ENCODE peak calls at places on chromosomes 1 and 21, in five cellular contexts. One of them, this sample, is unnamed.

GRCh38 chr21:30408782-30409494 is 13.1 kb downstream of the KRTAP13-1 start:
- DNase-seq in CD8-positive, alpha-beta T cell: no peak
- DNase-seq in psoas muscle: no peak
- DNase-seq in H9: peak; percentile 98
- DNase-seq in foreskin fibroblast: peak; percentile 52
- DNase-seq in this sample: no peak

GRCh38 chr1:51519048-51519856 is at the start of gene EPS15:
- DNase-seq in CD8-positive, alpha-beta T cell: peak; percentile 70
- DNase-seq in psoas muscle: peak; percentile 94
- DNase-seq in H9: peak; percentile 90
- DNase-seq in foreskin fibroblast: peak; percentile 93
- DNase-seq in this sample: peak; percentile 84

GRCh38 chr21:15063081-15063820 is 1.5 kb downstream of the NRIP1 start:
- DNase-seq in CD8-positive, alpha-beta T cell: no peak
- DNase-seq in psoas muscle: no peak
- DNase-seq in H9: no peak
- DNase-seq in foreskin fibroblast: peak; percentile 22
- DNase-seq in this sample: no peak

GRCh38 chr1:240312872-240313271 is 221.2 kb downstream of the FMN2 start:
- DNase-seq in CD8-positive, alpha-beta T cell: no peak
- DNase-seq in psoas muscle: no peak
- DNase-seq in H9: no peak
- DNase-seq in foreskin fibroblast: peak; percentile 94
- DNase-seq in this sample: no peak

GRCh38 chr1:215720121-215720520 is 153.0 kb downstream of the KCTD3 start:
- DNase-seq in CD8-positive, alpha-beta T cell: no peak
- DNase-seq in psoas muscle: no peak
- DNase-seq in H9: no peak
- DNase-seq in foreskin fibroblast: no peak
- DNase-seq in this sample: no peak

GRCh38 chr1:65069186-65069585 is 78.8 kb upstream of the AK4 start:
- DNase-seq in CD8-positive, alpha-beta T cell: no peak
- DNase-seq in psoas muscle: no peak
- DNase-seq in H9: no peak
- DNase-seq in foreskin fibroblast: no peak
- DNase-seq in this sample: no peak

GRCh38 chr1:245952383-245952989 is 554.6 kb downstream of the SMYD3 start:
- DNase-seq in CD8-positive, alpha-beta T cell: no peak
- DNase-seq in psoas muscle: no peak
- DNase-seq in H9: no peak
- DNase-seq in foreskin fibroblast: no peak
- DNase-seq in this sample: no peak

GRCh38 chr1:3064296-3064850 is 4.6 kb upstream of the PRDM16 start:
- DNase-seq in CD8-positive, alpha-beta T cell: no peak
- DNase-seq in psoas muscle: no peak
- DNase-seq in H9: no peak
- DNase-seq in foreskin fibroblast: no peak
- DNase-seq in this sample: peak; percentile 1

GRCh38 chr1:15056515-15057285 is 96.8 kb upstream of the TMEM51 start:
- DNase-seq in CD8-positive, alpha-beta T cell: no peak
- DNase-seq in psoas muscle: no peak
- DNase-seq in H9: no peak
- DNase-seq in foreskin fibroblast: peak; percentile 82
- DNase-seq in this sample: no peak

GRCh38 chr1:229310833-229311232 is 32.0 kb downstream of the CCSAP start:
- DNase-seq in CD8-positive, alpha-beta T cell: no peak
- DNase-seq in psoas muscle: no peak
- DNase-seq in H9: no peak
- DNase-seq in foreskin fibroblast: no peak
- DNase-seq in this sample: no peak

GRCh38 chr1:160374701-160375443 is 8.0 kb downstream of the NHLH1 start:
- DNase-seq in CD8-positive, alpha-beta T cell: no peak
- DNase-seq in psoas muscle: no peak
- DNase-seq in H9: peak; percentile 63
- DNase-seq in foreskin fibroblast: no peak
- DNase-seq in this sample: no peak

GRCh38 chr1:234154320-234155251 is 218.7 kb upstream of the COA6 start:
- DNase-seq in CD8-positive, alpha-beta T cell: no peak
- DNase-seq in psoas muscle: no peak
- DNase-seq in H9: peak; percentile 51
- DNase-seq in foreskin fibroblast: peak; percentile 56
- DNase-seq in this sample: no peak

GRCh38 chr1:33361553-33362262 is 40.8 kb upstream of the A3GALT2 start:
- DNase-seq in CD8-positive, alpha-beta T cell: no peak
- DNase-seq in psoas muscle: peak; percentile 67
- DNase-seq in H9: no peak
- DNase-seq in foreskin fibroblast: no peak
- DNase-seq in this sample: no peak

GRCh38 chr1:77047978-77048614 is 171.1 kb downstream of the PIGK start:
- DNase-seq in CD8-positive, alpha-beta T cell: no peak
- DNase-seq in psoas muscle: no peak
- DNase-seq in H9: no peak
- DNase-seq in foreskin fibroblast: no peak
- DNase-seq in this sample: no peak

GRCh38 chr21:34553199-34553952 is 41.4 kb upstream of the KCNE1 start:
- DNase-seq in CD8-positive, alpha-beta T cell: no peak
- DNase-seq in psoas muscle: no peak
- DNase-seq in H9: no peak
- DNase-seq in foreskin fibroblast: peak; percentile 85
- DNase-seq in this sample: no peak

GRCh38 chr1:179812501-179813292 is 64.9 kb downstream of the TOR1AIP2 start:
- DNase-seq in CD8-positive, alpha-beta T cell: no peak
- DNase-seq in psoas muscle: no peak
- DNase-seq in H9: no peak
- DNase-seq in foreskin fibroblast: no peak
- DNase-seq in this sample: no peak

GRCh38 chr1:30700528-30701265 is 22.7 kb downstream of the MATN1 start:
- DNase-seq in CD8-positive, alpha-beta T cell: no peak
- DNase-seq in psoas muscle: peak; percentile 81
- DNase-seq in H9: no peak
- DNase-seq in foreskin fibroblast: peak; percentile 93
- DNase-seq in this sample: no peak

GRCh38 chr1:28246427-28246832 is 10.5 kb downstream of the ATP5IF1 start:
- DNase-seq in CD8-positive, alpha-beta T cell: no peak
- DNase-seq in psoas muscle: no peak
- DNase-seq in H9: no peak
- DNase-seq in foreskin fibroblast: peak; percentile 32
- DNase-seq in this sample: no peak

GRCh38 chr1:63757334-63757733 is 16.5 kb upstream of the ROR1 start:
- DNase-seq in CD8-positive, alpha-beta T cell: no peak
- DNase-seq in psoas muscle: no peak
- DNase-seq in H9: no peak
- DNase-seq in foreskin fibroblast: no peak
- DNase-seq in this sample: no peak

GRCh38 chr1:218616681-218617080 is 271.5 kb downstream of the TGFB2 start:
- DNase-seq in CD8-positive, alpha-beta T cell: no peak
- DNase-seq in psoas muscle: no peak
- DNase-seq in H9: no peak
- DNase-seq in foreskin fibroblast: peak; percentile 46
- DNase-seq in this sample: no peak

GRCh38 chr1:53074313-53075154 is 12.5 kb downstream of the PODN start:
- DNase-seq in CD8-positive, alpha-beta T cell: no peak
- DNase-seq in psoas muscle: peak; percentile 27
- DNase-seq in H9: peak; percentile 12
- DNase-seq in foreskin fibroblast: no peak
- DNase-seq in this sample: peak; percentile 3

GRCh38 chr1:56525463-56526155 is 53.8 kb downstream of the PLPP3 start:
- DNase-seq in CD8-positive, alpha-beta T cell: no peak
- DNase-seq in psoas muscle: no peak
- DNase-seq in H9: no peak
- DNase-seq in foreskin fibroblast: peak; percentile 66
- DNase-seq in this sample: peak; percentile 27

GRCh38 chr1:217190359-217190758 is 440.5 kb downstream of the GPATCH2 start:
- DNase-seq in CD8-positive, alpha-beta T cell: no peak
- DNase-seq in psoas muscle: no peak
- DNase-seq in H9: no peak
- DNase-seq in foreskin fibroblast: no peak
- DNase-seq in this sample: no peak

GRCh38 chr1:185317886-185318310 is 855 bp upstream of the IVNS1ABP start:
- DNase-seq in CD8-positive, alpha-beta T cell: peak; percentile 42
- DNase-seq in psoas muscle: peak; percentile 54
- DNase-seq in H9: peak; percentile 45
- DNase-seq in foreskin fibroblast: peak; percentile 41
- DNase-seq in this sample: no peak

GRCh38 chr1:23732363-23733224 is 10.7 kb upstream of the ELOA start:
- DNase-seq in CD8-positive, alpha-beta T cell: no peak
- DNase-seq in psoas muscle: no peak
- DNase-seq in H9: no peak
- DNase-seq in foreskin fibroblast: peak; percentile 66
- DNase-seq in this sample: no peak

GRCh38 chr1:12480031-12480430 is 138.0 kb downstream of the DHRS3 start:
- DNase-seq in CD8-positive, alpha-beta T cell: no peak
- DNase-seq in psoas muscle: no peak
- DNase-seq in H9: no peak
- DNase-seq in foreskin fibroblast: no peak
- DNase-seq in this sample: no peak

GRCh38 chr1:211828584-211829342 is 1.8 kb downstream of the LPGAT1 start:
- DNase-seq in CD8-positive, alpha-beta T cell: no peak
- DNase-seq in psoas muscle: no peak
- DNase-seq in H9: no peak
- DNase-seq in foreskin fibroblast: no peak
- DNase-seq in this sample: no peak

GRCh38 chr1:236845830-236846229 is 50.7 kb downstream of the MTR start:
- DNase-seq in CD8-positive, alpha-beta T cell: no peak
- DNase-seq in psoas muscle: no peak
- DNase-seq in H9: no peak
- DNase-seq in foreskin fibroblast: no peak
- DNase-seq in this sample: no peak

GRCh38 chr1:66365628-66366027 is 168.3 kb upstream of the SGIP1 start:
- DNase-seq in CD8-positive, alpha-beta T cell: no peak
- DNase-seq in psoas muscle: no peak
- DNase-seq in H9: no peak
- DNase-seq in foreskin fibroblast: peak; percentile 71
- DNase-seq in this sample: no peak

GRCh38 chr1:40096646-40096976 is 441 bp downstream of the PPT1 start:
- DNase-seq in CD8-positive, alpha-beta T cell: no peak
- DNase-seq in psoas muscle: no peak
- DNase-seq in H9: no peak
- DNase-seq in foreskin fibroblast: no peak
- DNase-seq in this sample: no peak

GRCh38 chr1:76158126-76158525 is 83.6 kb downstream of the ST6GALNAC3 start:
- DNase-seq in CD8-positive, alpha-beta T cell: no peak
- DNase-seq in psoas muscle: no peak
- DNase-seq in H9: no peak
- DNase-seq in foreskin fibroblast: no peak
- DNase-seq in this sample: no peak

GRCh38 chr1:174871886-174872285 is 127.9 kb upstream of the CACYBP start:
- DNase-seq in CD8-positive, alpha-beta T cell: no peak
- DNase-seq in psoas muscle: no peak
- DNase-seq in H9: no peak
- DNase-seq in foreskin fibroblast: no peak
- DNase-seq in this sample: no peak

DNA sequence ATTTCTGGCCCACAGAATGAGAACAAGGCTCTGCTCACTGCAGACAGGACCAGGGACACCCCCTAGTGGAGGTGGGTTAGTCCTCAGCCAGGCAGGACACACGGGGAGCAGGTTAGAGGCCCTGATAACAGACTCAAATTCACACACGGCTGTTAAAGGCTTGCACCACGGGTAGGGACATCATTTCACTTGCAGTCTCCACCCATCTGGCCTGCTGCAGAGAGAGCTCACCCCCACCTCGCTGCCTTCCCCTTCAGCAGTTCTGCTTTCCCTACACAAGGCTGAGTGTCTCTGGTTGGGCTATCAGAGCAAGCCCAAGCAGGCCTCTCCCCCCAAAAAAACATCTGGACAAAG is 20.6 kb downstream of the MEF2D start:
- DNase-seq in CD8-positive, alpha-beta T cell: no peak
- DNase-seq in psoas muscle: no peak
- DNase-seq in H9: no peak
- DNase-seq in foreskin fibroblast: no peak
- DNase-seq in this sample: no peak
- TF ChIP-seq CTCF in CD8-positive, alpha-beta T cell: no peak
- TF ChIP-seq CTCF in psoas muscle: no peak
- TF ChIP-seq CTCF in H9: peak; percentile 40
- TF ChIP-seq CTCF in foreskin fibroblast: peak; percentile 17
- TF ChIP-seq CTCF in this sample: no peak

DNA sequence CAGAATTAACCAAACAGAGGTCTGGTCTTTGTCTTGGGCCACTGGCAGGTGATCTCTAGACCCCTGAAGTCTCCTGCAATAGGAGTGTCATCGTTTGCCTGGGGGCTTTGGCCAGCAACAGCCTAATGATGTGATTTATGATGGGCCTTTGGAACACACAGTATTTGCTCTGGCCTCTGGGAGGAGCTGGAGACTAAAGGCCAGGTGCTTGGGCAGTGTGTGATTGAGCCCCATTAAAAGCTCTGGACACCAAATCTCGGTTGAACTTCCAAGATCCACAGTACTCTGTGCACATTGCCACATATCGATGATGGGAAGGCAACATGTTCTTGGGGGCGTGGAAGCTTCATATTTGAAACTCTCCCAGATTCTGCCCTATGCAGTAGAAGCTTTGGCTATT is 32.0 kb upstream of the TLR5 start:
- DNase-seq in CD8-positive, alpha-beta T cell: no peak
- DNase-seq in psoas muscle: no peak
- DNase-seq in H9: no peak
- DNase-seq in foreskin fibroblast: peak; percentile 3
- DNase-seq in this sample: no peak
- TF ChIP-seq CTCF in CD8-positive, alpha-beta T cell: no peak
- TF ChIP-seq CTCF in psoas muscle: peak; percentile 17
- TF ChIP-seq CTCF in H9: peak; percentile 59
- TF ChIP-seq CTCF in foreskin fibroblast: no peak
- TF ChIP-seq CTCF in this sample: no peak

DNA sequence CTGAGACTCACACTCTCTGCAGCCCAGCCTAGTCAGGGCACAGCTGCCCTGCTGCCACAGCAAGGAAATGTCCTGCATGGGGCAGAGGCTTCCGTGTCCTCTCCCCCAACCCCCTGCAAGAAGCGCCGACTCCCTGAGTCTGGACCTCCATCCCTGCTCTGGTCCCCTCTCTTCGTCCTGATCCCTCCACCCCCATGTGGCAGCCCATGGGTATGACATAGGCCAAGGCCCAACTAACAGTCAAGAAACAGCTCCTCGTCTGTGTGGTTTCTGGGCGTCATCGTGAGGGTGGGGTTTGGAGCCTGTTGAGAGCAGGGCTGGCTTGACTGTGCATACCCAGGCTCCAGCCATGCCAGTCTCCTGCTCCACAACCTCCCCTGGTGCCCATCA is 19.5 kb downstream of the FAAH start:
- DNase-seq in CD8-positive, alpha-beta T cell: no peak
- DNase-seq in psoas muscle: peak; percentile 41
- DNase-seq in H9: peak; percentile 73
- DNase-seq in foreskin fibroblast: peak; percentile 31
- DNase-seq in this sample: no peak
- TF ChIP-seq CTCF in CD8-positive, alpha-beta T cell: no peak
- TF ChIP-seq CTCF in psoas muscle: no peak
- TF ChIP-seq CTCF in H9: peak; percentile 56
- TF ChIP-seq CTCF in foreskin fibroblast: peak; percentile 24
- TF ChIP-seq CTCF in this sample: no peak

DNA sequence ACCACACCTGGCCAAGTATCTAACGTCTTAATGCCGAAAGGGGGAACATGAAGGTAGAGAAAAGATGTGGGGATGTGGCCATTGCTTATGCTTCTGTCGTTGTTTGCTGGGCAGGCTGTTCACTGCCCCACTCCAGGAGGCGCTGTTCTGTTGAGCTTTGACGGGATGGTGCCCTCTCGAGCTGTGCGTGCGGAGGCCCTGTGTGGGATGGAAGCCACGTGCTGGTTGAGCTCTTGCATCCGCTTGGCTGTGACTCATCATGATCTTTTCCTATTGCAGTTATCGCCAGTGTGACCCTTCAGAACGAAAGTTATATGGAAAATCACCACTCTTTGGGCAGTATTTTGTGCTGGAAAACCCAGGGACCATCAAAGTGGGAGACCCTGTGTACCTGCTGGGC is 26.3 kb downstream of the MTARC1 start:
- DNase-seq in CD8-positive, alpha-beta T cell: no peak
- DNase-seq in psoas muscle: no peak
- DNase-seq in H9: peak; percentile 69
- DNase-seq in foreskin fibroblast: no peak
- DNase-seq in this sample: no peak
- TF ChIP-seq CTCF in CD8-positive, alpha-beta T cell: no peak
- TF ChIP-seq CTCF in psoas muscle: no peak
- TF ChIP-seq CTCF in H9: peak; percentile 57
- TF ChIP-seq CTCF in foreskin fibroblast: no peak
- TF ChIP-seq CTCF in this sample: no peak